ENCODE peak calls at places on chromosomes 11 and 22, in ten cellular contexts. L, N, A, I, T, P, J, B, U and W are unnamed samples.

GRCh38 chr11:13137778-13138400 is 128.8 kb downstream of the RASSF10 start:
- DNase-seq in L (no peak), N (peak; percentile 26), A (no peak), I (no peak), T (no peak), P (no peak), J (no peak), B (no peak), U (no peak), W (no peak)

GRCh38 chr11:111776398-111777093 is 10.4 kb upstream of the PPP2R1B start:
- DNase-seq in L (no peak), N (no peak), A (no peak), I (no peak), T (no peak), P (no peak), J (no peak), B (no peak), U (peak; percentile 61), W (no peak)

GRCh38 chr22:32880906-32881596 is 79.5 kb downstream of the TIMP3 start:
- DNase-seq in L (peak; percentile 94), N (no peak), A (peak; percentile 74), I (peak; percentile 24), T (no peak), P (no peak), J (peak; percentile 23), B (peak; percentile 62), U (no peak), W (no peak)

GRCh38 chr22:20464096-20464614 is 26.5 kb upstream of the SCARF2 start:
- DNase-seq in L (no peak), N (no peak), A (no peak), I (no peak), T (no peak), P (peak; percentile 20), J (no peak), B (no peak), U (peak; percentile 47), W (no peak)

GRCh38 chr22:35961480-35961902 is 67.1 kb downstream of the RBFOX2 start:
- DNase-seq in L (peak; percentile 59), N (peak; percentile 82), A (peak; percentile 64), I (peak; percentile 29), T (peak; percentile 79), P (no peak), J (no peak), B (peak; percentile 62), U (no peak), W (peak; percentile 36)

GRCh38 chr22:33919591-33920501 is at the start of gene LARGE1:
- DNase-seq in L (peak; percentile 63), N (peak; percentile 28), A (peak; percentile 81), I (no peak), T (peak; percentile 27), P (no peak), J (peak; percentile 57), B (peak; percentile 69), U (peak; percentile 86), W (peak; percentile 43)

GRCh38 chr11:77187105-77187750 is 59.2 kb downstream of the MYO7A start:
- DNase-seq in L (no peak), N (no peak), A (no peak), I (no peak), T (no peak), P (no peak), J (no peak), B (no peak), U (no peak), W (no peak)

GRCh38 chr22:39954584-39955055 is 5.6 kb upstream of the TMA7B start:
- DNase-seq in L (no peak), N (peak; percentile 94), A (peak; percentile 68), I (no peak), T (no peak), P (no peak), J (no peak), B (no peak), U (no peak), W (no peak)

DNA sequence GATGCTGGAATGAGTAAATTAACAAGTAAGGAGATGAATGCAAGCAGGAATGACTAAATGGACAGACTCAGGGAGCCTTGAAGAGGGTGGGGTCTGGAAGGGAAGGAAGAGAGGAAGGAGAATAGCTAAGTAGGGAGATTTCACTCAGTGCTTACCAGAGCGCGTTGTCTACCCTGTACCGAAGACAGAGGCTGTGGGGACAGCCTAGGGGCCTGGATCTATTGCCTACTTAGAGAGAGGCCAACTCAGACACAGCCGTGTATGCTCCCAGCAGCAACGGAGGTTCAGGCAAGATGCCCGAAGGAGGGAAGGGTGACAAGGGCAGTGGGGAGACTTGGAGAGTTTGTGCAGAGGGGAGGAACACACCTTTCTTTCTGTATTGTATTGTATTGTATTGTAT is at the start of gene FOLR2:
- DNase-seq in L (no peak), N (no peak), A (no peak), I (no peak), T (no peak), P (no peak), J (no peak), B (peak; percentile 50), U (no peak), W (no peak)
- H3K4me3 ChIP-seq in L (peak within 1 kb of the TSS; percentile 37), N (no peak within 1 kb of the TSS), A (no peak within 1 kb of the TSS), I (no peak within 1 kb of the TSS), T (no peak within 1 kb of the TSS), P (no peak within 1 kb of the TSS), J (no peak within 1 kb of the TSS), B (no peak within 1 kb of the TSS), U (no peak within 1 kb of the TSS), W (no peak within 1 kb of the TSS)

GRCh38 chr11:64290352-64290751 is 750 bp upstream of the KCNK4 start:
- DNase-seq in L (no peak), N (no peak), A (no peak), I (no peak), T (no peak), P (no peak), J (no peak), B (no peak), U (peak; percentile 1), W (no peak)

GRCh38 chr11:64289011-64289564 is 2.0 kb upstream of the KCNK4 start:
- DNase-seq in L (no peak), N (no peak), A (no peak), I (no peak), T (no peak), P (no peak), J (no peak), B (no peak), U (no peak), W (no peak)

GRCh38 chr11:64292458-64293254 is 1.6 kb downstream of the KCNK4 start:
- DNase-seq in L (no peak), N (no peak), A (no peak), I (no peak), T (no peak), P (no peak), J (no peak), B (no peak), U (peak; percentile 4), W (no peak)

GRCh38 chr11:64291746-64292457 is 800 bp downstream of the KCNK4 start:
- DNase-seq in L (no peak), N (no peak), A (peak; percentile 43), I (no peak), T (no peak), P (no peak), J (no peak), B (no peak), U (no peak), W (no peak)

DNA sequence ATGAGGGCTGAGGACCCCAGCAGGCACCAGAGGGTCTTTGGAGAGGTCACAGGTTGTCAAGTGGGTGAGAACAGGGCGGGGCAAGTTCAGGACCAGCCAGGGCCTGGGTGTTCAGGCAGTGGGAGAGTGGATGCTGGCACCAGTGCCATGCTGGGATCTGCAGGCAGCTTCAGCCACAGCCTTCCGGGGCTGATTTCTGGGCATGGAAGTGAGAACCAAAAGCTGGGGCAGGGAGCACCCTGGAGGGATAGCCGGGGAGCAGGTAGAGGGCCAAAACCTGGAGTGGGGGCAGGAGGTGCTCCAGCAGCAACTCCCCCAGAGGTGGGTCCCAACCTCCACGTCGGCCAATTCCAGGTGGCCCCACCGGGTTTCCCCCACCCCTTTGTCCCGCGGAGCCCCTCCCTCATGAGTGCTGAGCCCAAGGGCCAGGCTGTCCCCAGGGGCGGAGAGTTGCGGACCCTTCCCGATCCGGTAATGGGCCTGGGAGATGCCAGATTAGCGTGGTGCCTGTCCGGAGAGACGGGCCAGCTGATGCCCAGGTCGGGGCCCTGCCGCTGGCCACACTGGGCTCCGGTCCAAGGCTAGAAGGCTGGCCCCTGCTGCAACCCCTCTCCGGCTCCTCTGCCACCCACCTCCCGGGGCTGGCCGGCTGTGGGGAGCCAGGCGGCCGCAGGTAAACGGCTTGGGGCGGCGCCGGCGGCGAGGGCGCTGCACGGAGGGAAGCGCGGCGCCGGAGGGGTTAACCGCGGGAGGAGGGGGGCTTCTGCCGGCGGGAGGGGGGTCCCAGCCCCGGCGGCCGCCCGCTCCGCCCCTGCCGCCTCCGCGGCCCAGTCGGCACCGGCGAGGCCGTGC is at the start of gene KCNK4:
- DNase-seq in L (no peak), N (no peak), A (no peak), I (no peak), T (no peak), P (no peak), J (no peak), B (no peak), U (peak; percentile 1), W (no peak)
- H3K4me3 ChIP-seq in L (peak within 1 kb of the TSS; percentile 49), N (no peak within 1 kb of the TSS), A (peak within 1 kb of the TSS; percentile 62), I (no peak within 1 kb of the TSS), T (peak within 1 kb of the TSS; percentile 68), P (no peak within 1 kb of the TSS), J (no peak within 1 kb of the TSS), B (no peak within 1 kb of the TSS), U (no peak within 1 kb of the TSS), W (no peak within 1 kb of the TSS)

DNA sequence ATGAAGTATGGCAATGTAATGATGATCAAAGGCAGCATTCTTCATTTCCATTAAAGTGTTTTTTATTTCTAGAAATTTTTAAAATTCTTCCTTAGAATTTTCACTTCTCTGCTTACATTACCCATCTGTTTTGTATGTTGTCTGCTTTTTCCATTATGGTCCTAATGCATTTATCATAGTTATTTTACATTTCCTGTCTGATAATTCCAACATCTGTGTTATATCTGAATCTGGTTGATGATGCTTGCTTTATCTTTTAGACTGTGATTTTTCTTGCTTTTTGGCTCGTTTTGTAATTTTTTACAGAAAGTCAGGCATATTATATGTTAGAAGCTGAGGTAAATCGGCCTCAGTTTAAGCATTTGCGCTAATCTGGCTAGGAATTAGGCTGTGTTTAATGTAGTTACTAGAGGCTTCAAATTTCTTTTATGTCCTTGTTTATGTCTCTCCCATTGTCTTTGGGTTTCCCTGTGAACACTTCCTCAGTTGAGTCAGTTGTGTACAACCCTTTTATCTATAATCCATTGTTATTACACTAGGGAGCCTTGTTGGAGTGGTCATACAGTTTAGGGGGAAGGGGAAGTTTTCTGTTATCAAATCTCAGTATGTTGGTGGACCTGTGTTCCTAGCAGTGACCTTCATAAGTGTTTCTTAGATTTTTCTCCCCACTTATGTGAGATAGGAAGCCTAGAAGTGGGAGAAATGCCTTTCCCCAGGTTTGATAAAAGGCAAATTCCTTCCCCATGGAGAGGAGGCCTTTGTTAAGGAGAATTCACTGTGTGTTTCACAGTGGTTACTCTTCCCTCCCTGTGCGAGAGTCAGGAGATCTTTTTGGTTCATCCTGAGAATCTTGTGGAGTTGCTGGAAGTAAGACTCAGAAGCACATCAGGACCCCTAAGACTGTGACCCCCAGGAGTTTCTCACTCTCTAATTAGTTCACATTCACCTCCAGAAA is 437.5 kb downstream of the INSC start:
- DNase-seq in L (no peak), N (no peak), A (no peak), I (no peak), T (peak; percentile 38), P (no peak), J (no peak), B (no peak), U (no peak), W (no peak)
- H3K4me3 ChIP-seq in L (no peak overlapping the region), N (no peak overlapping the region), A (no peak overlapping the region), I (no peak overlapping the region), T (peak overlapping the region; percentile 63), P (no peak overlapping the region), J (no peak overlapping the region), B (no peak overlapping the region), U (no peak overlapping the region), W (no peak overlapping the region)

DNA sequence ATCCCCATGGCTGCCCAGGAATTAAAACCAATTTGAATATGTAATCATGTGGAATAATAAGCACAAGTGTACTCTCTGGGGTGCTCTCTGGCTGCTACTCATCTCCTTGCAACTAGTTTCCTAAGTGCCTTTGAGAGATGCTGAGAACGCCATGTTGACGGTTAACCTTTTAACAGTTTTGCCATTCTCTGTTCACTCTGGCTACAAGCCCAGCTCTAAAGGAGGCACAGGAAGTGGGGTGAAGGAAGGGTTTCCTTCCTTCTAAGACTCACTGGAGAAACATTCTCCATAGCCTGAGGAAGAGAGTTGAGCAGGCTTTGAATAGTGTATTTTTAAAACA is 122.0 kb upstream of the ZC3H12C start:
- DNase-seq in L (no peak), N (peak; percentile 47), A (peak; percentile 43), I (no peak), T (no peak), P (no peak), J (no peak), B (no peak), U (no peak), W (no peak)
- H3K4me3 ChIP-seq in L (no peak overlapping the region), N (no peak overlapping the region), A (no peak overlapping the region), I (no peak overlapping the region), T (no peak overlapping the region), P (no peak overlapping the region), J (no peak overlapping the region), B (no peak overlapping the region), U (no peak overlapping the region), W (no peak overlapping the region)